ENCODE peak calls at places on chromosomes 13 and 19, in seven cellular contexts. K, Q, L, D, W, S and N are unnamed samples. For H3K4me1, the result is how much of the 10 kb centered on the place peaks cover.

GRCh38 chr13:50075619-50076097 is 60.4 kb downstream of the KCNRG start:
- DNase-seq in K (no peak), Q (no peak), L (no peak), D (no peak), W (no peak), S (no peak), N (no peak)

GRCh38 chr13:27855381-27855780 is 63.1 kb downstream of the GSX1 start:
- DNase-seq in K (no peak), Q (no peak), L (no peak), D (no peak), W (no peak), S (no peak), N (no peak)

GRCh38 chr13:113273856-113274590 is 23.0 kb upstream of the LAMP1 start:
- DNase-seq in K (no peak), Q (peak), L (no peak), D (no peak), W (no peak), S (peak), N (no peak)

GRCh38 chr13:77696006-77696862 is 1.3 kb upstream of the SLAIN1 start:
- DNase-seq in K (no peak), Q (no peak), L (peak), D (no peak), W (no peak), S (peak), N (no peak)

GRCh38 chr13:53357582-53357981 is 329.0 kb downstream of the OLFM4 start:
- DNase-seq in K (no peak), Q (no peak), L (no peak), D (no peak), W (no peak), S (no peak), N (no peak)

GRCh38 chr13:18921063-18921462 is 260.6 kb downstream of the TUBA3C start:
- DNase-seq in K (no peak), Q (no peak), L (no peak), D (no peak), W (no peak), S (no peak), N (no peak)

GRCh38 chr19:7944177-7944761 is 803 bp upstream of the TIMM44 start:
- DNase-seq in K (peak), Q (peak), L (peak), D (peak), W (peak), S (peak), N (peak)

GRCh38 chr13:98353750-98354149 is 176.7 kb upstream of the RNF113B start:
- DNase-seq in K (no peak), Q (no peak), L (no peak), D (no peak), W (no peak), S (no peak), N (no peak)

GRCh38 chr19:33779849-33780248 is 16.8 kb upstream of the KCTD15 start:
- DNase-seq in K (no peak), Q (no peak), L (no peak), D (no peak), W (no peak), S (no peak), N (no peak)

GRCh38 chr13:39159393-39159792 is 121.1 kb downstream of the NHLRC3 start:
- DNase-seq in K (no peak), Q (no peak), L (peak), D (no peak), W (no peak), S (no peak), N (no peak)

GRCh38 chr13:39676315-39676876 is 20.9 kb downstream of the COG6 start:
- DNase-seq in K (no peak), Q (no peak), L (peak), D (peak), W (no peak), S (peak), N (peak)

GRCh38 chr19:16037424-16038195 is 38.7 kb upstream of the TPM4 start:
- DNase-seq in K (no peak), Q (no peak), L (no peak), D (no peak), W (no peak), S (no peak), N (no peak)

GRCh38 chr19:33492951-33493350 is 28.6 kb downstream of the PEPD start:
- DNase-seq in K (no peak), Q (no peak), L (no peak), D (no peak), W (no peak), S (no peak), N (no peak)

GRCh38 chr13:111249637-111250360 is 70.6 kb upstream of the TEX29 start:
- DNase-seq in K (no peak), Q (no peak), L (no peak), D (no peak), W (no peak), S (no peak), N (no peak)

GRCh38 chr19:49390131-49390977 is 2.3 kb downstream of the KASH5 start:
- DNase-seq in K (no peak), Q (no peak), L (no peak), D (no peak), W (no peak), S (no peak), N (no peak)

GRCh38 chr19:35133826-35134225 is 1.0 kb downstream of the LGI4 start:
- DNase-seq in K (no peak), Q (no peak), L (no peak), D (no peak), W (peak), S (no peak), N (no peak)

GRCh38 chr19:4518345-4519171 is at the start of gene PLIN4:
- DNase-seq in K (peak), Q (no peak), L (no peak), D (no peak), W (peak), S (no peak), N (no peak)

GRCh38 chr13:100235311-100235901 is 146.5 kb downstream of the PCCA start:
- DNase-seq in K (no peak), Q (no peak), L (peak), D (peak), W (no peak), S (peak), N (peak)

GRCh38 chr13:83377486-83377885 is 504.8 kb downstream of the SLITRK1 start:
- DNase-seq in K (no peak), Q (no peak), L (no peak), D (no peak), W (no peak), S (no peak), N (no peak)

GRCh38 chr19:35388277-35389054 is 17.6 kb downstream of the GPR42 start:
- DNase-seq in K (no peak), Q (no peak), L (no peak), D (no peak), W (no peak), S (no peak), N (no peak)

GRCh38 chr13:27962982-27963381 is 6.1 kb downstream of the CDX2 start:
- DNase-seq in K (no peak), Q (no peak), L (no peak), D (no peak), W (peak), S (peak), N (no peak)

GRCh38 chr13:39379667-39380655 is 223.0 kb downstream of the LHFPL6 start:
- DNase-seq in K (no peak), Q (no peak), L (no peak), D (no peak), W (no peak), S (no peak), N (no peak)

GRCh38 chr13:47933688-47934011 is 67.4 kb downstream of the SUCLA2 start:
- DNase-seq in K (no peak), Q (no peak), L (no peak), D (no peak), W (no peak), S (no peak), N (no peak)

GRCh38 chr19:17266975-17267788 is at the start of gene BABAM1:
- DNase-seq in K (peak), Q (peak), L (peak), D (peak), W (peak), S (peak), N (peak)

GRCh38 chr13:87671824-87672603 is 843 bp downstream of the SLITRK5 start:
- DNase-seq in K (no peak), Q (no peak), L (peak), D (no peak), W (no peak), S (peak), N (peak)

GRCh38 chr19:1495799-1496713 is 5.1 kb downstream of the REEP6 start:
- DNase-seq in K (no peak), Q (no peak), L (no peak), D (no peak), W (no peak), S (no peak), N (no peak)

GRCh38 chr13:59633290-59633689 is 530.4 kb downstream of the DIAPH3 start:
- DNase-seq in K (no peak), Q (no peak), L (no peak), D (no peak), W (no peak), S (no peak), N (no peak)

GRCh38 chr13:108850706-108851105 is 221.3 kb downstream of the MYO16 start:
- DNase-seq in K (no peak), Q (no peak), L (no peak), D (no peak), W (no peak), S (no peak), N (no peak)

GRCh38 chr13:38527140-38527539 is 159.7 kb upstream of the FREM2 start:
- DNase-seq in K (no peak), Q (no peak), L (no peak), D (no peak), W (no peak), S (no peak), N (no peak)

GRCh38 chr13:27372896-27373295 is 51.5 kb upstream of the GTF3A start:
- DNase-seq in K (no peak), Q (peak), L (no peak), D (no peak), W (peak), S (peak), N (peak)

GRCh38 chr13:50392977-50393376 is 377.7 kb downstream of the KCNRG start:
- DNase-seq in K (no peak), Q (no peak), L (no peak), D (no peak), W (no peak), S (no peak), N (no peak)

GRCh38 chr19:29645911-29646310 is 19.4 kb upstream of the PLEKHF1 start:
- DNase-seq in K (peak), Q (no peak), L (peak), D (no peak), W (no peak), S (no peak), N (no peak)

GRCh38 chr19:28815257-28815656 is 397.7 kb downstream of the UQCRFS1 start:
- DNase-seq in K (no peak), Q (no peak), L (no peak), D (no peak), W (no peak), S (no peak), N (no peak)

GRCh38 chr19:34254552-34255432 is at the start of gene GARRE1:
- DNase-seq in K (peak), Q (no peak), L (peak), D (no peak), W (peak), S (peak), N (peak)

GRCh38 chr19:17076539-17076919 is 952 bp downstream of the MYO9B start:
- DNase-seq in K (no peak), Q (no peak), L (no peak), D (no peak), W (no peak), S (no peak), N (no peak)

GRCh38 chr13:49935171-49936084 is 712 bp downstream of the SPRYD7 start:
- DNase-seq in K (no peak), Q (peak), L (peak), D (peak), W (no peak), S (peak), N (peak)

GRCh38 chr19:980133-980998 is 3.8 kb upstream of the WDR18 start:
- DNase-seq in K (peak), Q (no peak), L (no peak), D (no peak), W (no peak), S (peak), N (peak)

GRCh38 chr19:5967994-5968430 is 9.9 kb downstream of the RANBP3 start:
- DNase-seq in K (no peak), Q (peak), L (peak), D (peak), W (no peak), S (peak), N (peak)
- H3K4me1 ChIP-seq in K (half or more), Q (under half), L (under half), D (half or more), W (under half), S (under half), N (under half)

GRCh38 chr19:10964903-10965302 is 4.1 kb downstream of the SMARCA4 start:
- DNase-seq in K (no peak), Q (no peak), L (no peak), D (no peak), W (no peak), S (no peak), N (no peak)
- TF ChIP-seq CTCF in K (no peak), Q (no peak), L (peak), D (no peak), W (no peak), S (no peak), N (peak)

DNA sequence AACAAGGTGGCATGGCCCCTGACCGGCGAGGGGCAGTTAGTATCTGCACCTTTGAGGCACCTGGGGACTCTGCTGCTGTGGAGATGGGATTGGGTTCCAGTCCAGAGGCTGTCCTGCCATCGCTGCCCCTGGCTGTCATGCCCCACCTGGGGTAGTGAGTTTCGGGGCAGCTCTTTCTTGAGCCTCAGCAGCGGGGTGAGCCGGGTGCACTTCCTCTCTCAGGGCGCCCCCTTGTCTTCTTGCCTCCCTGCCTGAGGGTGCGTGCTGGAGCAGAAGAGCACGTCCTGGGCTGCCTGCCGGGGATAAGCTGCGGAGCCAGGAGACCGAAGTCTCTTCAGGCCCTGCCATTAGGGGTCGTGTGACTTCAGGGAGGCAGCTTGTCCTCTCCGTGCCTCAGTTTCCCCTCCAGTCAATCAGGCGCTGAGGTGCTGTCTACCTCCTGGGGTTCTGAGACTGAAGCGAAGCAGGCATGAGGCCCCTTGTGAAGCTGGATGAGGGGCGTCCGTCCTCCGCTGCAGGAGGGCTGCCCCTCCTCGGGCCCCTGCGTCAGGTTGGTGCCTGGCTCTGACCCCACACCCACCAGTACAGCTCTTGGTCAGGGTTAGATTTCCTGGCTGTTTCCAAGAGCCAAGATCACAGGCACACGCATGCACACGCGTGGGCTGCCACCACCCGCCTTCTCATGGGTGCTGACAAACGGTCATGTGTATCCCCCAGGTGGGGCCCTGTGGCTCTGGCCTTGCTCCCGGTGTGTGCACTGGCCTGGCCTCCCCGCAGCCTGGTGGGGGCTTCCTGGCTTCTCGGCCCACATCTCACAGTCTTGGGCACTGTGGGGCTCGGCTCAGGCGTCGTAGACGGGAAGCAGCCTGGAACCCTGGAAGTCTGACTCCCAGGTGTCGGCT is 8.3 kb downstream of the GNA11 start:
- DNase-seq in K (no peak), Q (no peak), L (no peak), D (no peak), W (no peak), S (no peak), N (no peak)
- H3K4me1 ChIP-seq in K (half or more), Q (under half), L (under half), D (half or more), W (half or more), S (under half), N (under half)

GRCh38 chr19:42269518-42270345 is 680 bp downstream of the CIC start:
- DNase-seq in K (no peak), Q (peak), L (no peak), D (no peak), W (peak), S (no peak), N (no peak)

GRCh38 chr19:42270346-42271044 is 1.4 kb downstream of the CIC start:
- DNase-seq in K (no peak), Q (no peak), L (peak), D (no peak), W (peak), S (no peak), N (no peak)

GRCh38 chr19:42268704-42269517 is at the start of gene CIC:
- DNase-seq in K (peak), Q (peak), L (peak), D (peak), W (peak), S (peak), N (peak)

GRCh38 chr19:42268142-42268703 is 829 bp upstream of the CIC start:
- DNase-seq in K (peak), Q (peak), L (peak), D (peak), W (peak), S (peak), N (peak)

GRCh38 chr19:42267644-42268141 is 1.4 kb upstream of the CIC start:
- DNase-seq in K (no peak), Q (peak), L (no peak), D (no peak), W (no peak), S (peak), N (no peak)
- TF ChIP-seq CTCF in K (no peak), Q (no peak), L (no peak), D (no peak), W (no peak), S (no peak), N (no peak)

GRCh38 chr19:38693380-38694223 is 46.2 kb downstream of the ACTN4 start:
- DNase-seq in K (no peak), Q (no peak), L (peak), D (no peak), W (no peak), S (no peak), N (no peak)
- H3K4me1 ChIP-seq in K (half or more), Q (half or more), L (under half), D (half or more), W (half or more), S (half or more), N (under half)